ENCODE peak calls at places on chromosomes 5 and 9, in six cellular contexts. One of them, this sample, is unnamed.

GRCh38 chr5:2633992-2634391 is 117.5 kb downstream of the IRX2 start:
- DNase-seq in activated CD8-positive, alpha-beta memory T cell treated with anti-CD3 and anti-CD28 coated beads, Interleukin-2, amount 10 ng/mL, durations not matched to agents 7 days and 5 days: no peak
- DNase-seq in neuronal stem cell: no peak
- DNase-seq in activated CD4-positive, alpha-beta T cell treated with anti-CD3 and anti-CD28 coated beads for 36 hours: no peak
- DNase-seq in MCF 10A: peak
- DNase-seq in NCI-H1930: no peak
- DNase-seq in this sample: no peak

GRCh38 chr5:5179597-5179996 is 39.5 kb downstream of the ADAMTS16 start:
- DNase-seq in activated CD8-positive, alpha-beta memory T cell treated with anti-CD3 and anti-CD28 coated beads, Interleukin-2, amount 10 ng/mL, durations not matched to agents 7 days and 5 days: no peak
- DNase-seq in neuronal stem cell: no peak
- DNase-seq in activated CD4-positive, alpha-beta T cell treated with anti-CD3 and anti-CD28 coated beads for 36 hours: no peak
- DNase-seq in MCF 10A: no peak
- DNase-seq in NCI-H1930: no peak
- DNase-seq in this sample: no peak

GRCh38 chr9:70066874-70067273 is 23.2 kb downstream of the MAMDC2 start:
- DNase-seq in activated CD8-positive, alpha-beta memory T cell treated with anti-CD3 and anti-CD28 coated beads, Interleukin-2, amount 10 ng/mL, durations not matched to agents 7 days and 5 days: no peak
- DNase-seq in neuronal stem cell: no peak
- DNase-seq in activated CD4-positive, alpha-beta T cell treated with anti-CD3 and anti-CD28 coated beads for 36 hours: no peak
- DNase-seq in MCF 10A: no peak
- DNase-seq in NCI-H1930: no peak
- DNase-seq in this sample: no peak

GRCh38 chr5:124574521-124575436 is 171.7 kb downstream of the ZNF608 start:
- DNase-seq in activated CD8-positive, alpha-beta memory T cell treated with anti-CD3 and anti-CD28 coated beads, Interleukin-2, amount 10 ng/mL, durations not matched to agents 7 days and 5 days: no peak
- DNase-seq in neuronal stem cell: no peak
- DNase-seq in activated CD4-positive, alpha-beta T cell treated with anti-CD3 and anti-CD28 coated beads for 36 hours: no peak
- DNase-seq in MCF 10A: no peak
- DNase-seq in NCI-H1930: peak
- DNase-seq in this sample: no peak

GRCh38 chr5:116944171-116944570 is 369.5 kb upstream of the SEMA6A start:
- DNase-seq in activated CD8-positive, alpha-beta memory T cell treated with anti-CD3 and anti-CD28 coated beads, Interleukin-2, amount 10 ng/mL, durations not matched to agents 7 days and 5 days: no peak
- DNase-seq in neuronal stem cell: no peak
- DNase-seq in activated CD4-positive, alpha-beta T cell treated with anti-CD3 and anti-CD28 coated beads for 36 hours: no peak
- DNase-seq in MCF 10A: peak
- DNase-seq in NCI-H1930: no peak
- DNase-seq in this sample: no peak

GRCh38 chr5:150618588-150619281 is 21.7 kb upstream of the SYNPO start:
- DNase-seq in activated CD8-positive, alpha-beta memory T cell treated with anti-CD3 and anti-CD28 coated beads, Interleukin-2, amount 10 ng/mL, durations not matched to agents 7 days and 5 days: no peak
- DNase-seq in neuronal stem cell: no peak
- DNase-seq in activated CD4-positive, alpha-beta T cell treated with anti-CD3 and anti-CD28 coated beads for 36 hours: no peak
- DNase-seq in MCF 10A: no peak
- DNase-seq in NCI-H1930: no peak
- DNase-seq in this sample: no peak

GRCh38 chr5:73448451-73449136 is at the start of gene FOXD1:
- DNase-seq in activated CD8-positive, alpha-beta memory T cell treated with anti-CD3 and anti-CD28 coated beads, Interleukin-2, amount 10 ng/mL, durations not matched to agents 7 days and 5 days: peak
- DNase-seq in neuronal stem cell: no peak
- DNase-seq in activated CD4-positive, alpha-beta T cell treated with anti-CD3 and anti-CD28 coated beads for 36 hours: peak
- DNase-seq in MCF 10A: peak
- DNase-seq in NCI-H1930: peak
- DNase-seq in this sample: peak

GRCh38 chr5:150582281-150582791 is 58.1 kb upstream of the SYNPO start:
- DNase-seq in activated CD8-positive, alpha-beta memory T cell treated with anti-CD3 and anti-CD28 coated beads, Interleukin-2, amount 10 ng/mL, durations not matched to agents 7 days and 5 days: no peak
- DNase-seq in neuronal stem cell: no peak
- DNase-seq in activated CD4-positive, alpha-beta T cell treated with anti-CD3 and anti-CD28 coated beads for 36 hours: no peak
- DNase-seq in MCF 10A: no peak
- DNase-seq in NCI-H1930: no peak
- DNase-seq in this sample: no peak

GRCh38 chr9:92455217-92455616 is 27.1 kb downstream of the ASPN start:
- DNase-seq in activated CD8-positive, alpha-beta memory T cell treated with anti-CD3 and anti-CD28 coated beads, Interleukin-2, amount 10 ng/mL, durations not matched to agents 7 days and 5 days: no peak
- DNase-seq in neuronal stem cell: no peak
- DNase-seq in activated CD4-positive, alpha-beta T cell treated with anti-CD3 and anti-CD28 coated beads for 36 hours: peak
- DNase-seq in MCF 10A: peak
- DNase-seq in NCI-H1930: no peak
- DNase-seq in this sample: no peak

GRCh38 chr9:136487672-136488071 is 4.8 kb upstream of the SEC16A start:
- DNase-seq in activated CD8-positive, alpha-beta memory T cell treated with anti-CD3 and anti-CD28 coated beads, Interleukin-2, amount 10 ng/mL, durations not matched to agents 7 days and 5 days: no peak
- DNase-seq in neuronal stem cell: no peak
- DNase-seq in activated CD4-positive, alpha-beta T cell treated with anti-CD3 and anti-CD28 coated beads for 36 hours: no peak
- DNase-seq in MCF 10A: no peak
- DNase-seq in NCI-H1930: no peak
- DNase-seq in this sample: no peak

GRCh38 chr5:56818409-56819026 is 3.2 kb downstream of the MAP3K1 start:
- DNase-seq in activated CD8-positive, alpha-beta memory T cell treated with anti-CD3 and anti-CD28 coated beads, Interleukin-2, amount 10 ng/mL, durations not matched to agents 7 days and 5 days: no peak
- DNase-seq in neuronal stem cell: no peak
- DNase-seq in activated CD4-positive, alpha-beta T cell treated with anti-CD3 and anti-CD28 coated beads for 36 hours: no peak
- DNase-seq in MCF 10A: peak
- DNase-seq in NCI-H1930: no peak
- DNase-seq in this sample: no peak

GRCh38 chr5:35857606-35858205 is 1.0 kb downstream of the IL7R start:
- DNase-seq in activated CD8-positive, alpha-beta memory T cell treated with anti-CD3 and anti-CD28 coated beads, Interleukin-2, amount 10 ng/mL, durations not matched to agents 7 days and 5 days: no peak
- DNase-seq in neuronal stem cell: no peak
- DNase-seq in activated CD4-positive, alpha-beta T cell treated with anti-CD3 and anti-CD28 coated beads for 36 hours: no peak
- DNase-seq in MCF 10A: peak
- DNase-seq in NCI-H1930: no peak
- DNase-seq in this sample: no peak

GRCh38 chr5:138654281-138654867 is 79.2 kb upstream of the HSPA9 start:
- DNase-seq in activated CD8-positive, alpha-beta memory T cell treated with anti-CD3 and anti-CD28 coated beads, Interleukin-2, amount 10 ng/mL, durations not matched to agents 7 days and 5 days: peak
- DNase-seq in neuronal stem cell: no peak
- DNase-seq in activated CD4-positive, alpha-beta T cell treated with anti-CD3 and anti-CD28 coated beads for 36 hours: peak
- DNase-seq in MCF 10A: no peak
- DNase-seq in NCI-H1930: no peak
- DNase-seq in this sample: no peak

GRCh38 chr5:159913481-159913880 is 2.8 kb upstream of the ADRA1B start:
- DNase-seq in activated CD8-positive, alpha-beta memory T cell treated with anti-CD3 and anti-CD28 coated beads, Interleukin-2, amount 10 ng/mL, durations not matched to agents 7 days and 5 days: no peak
- DNase-seq in neuronal stem cell: no peak
- DNase-seq in activated CD4-positive, alpha-beta T cell treated with anti-CD3 and anti-CD28 coated beads for 36 hours: no peak
- DNase-seq in MCF 10A: no peak
- DNase-seq in NCI-H1930: no peak
- DNase-seq in this sample: no peak

GRCh38 chr5:140567136-140567818 is 2.6 kb downstream of the SLC35A4 start:
- DNase-seq in activated CD8-positive, alpha-beta memory T cell treated with anti-CD3 and anti-CD28 coated beads, Interleukin-2, amount 10 ng/mL, durations not matched to agents 7 days and 5 days: no peak
- DNase-seq in neuronal stem cell: no peak
- DNase-seq in activated CD4-positive, alpha-beta T cell treated with anti-CD3 and anti-CD28 coated beads for 36 hours: no peak
- DNase-seq in MCF 10A: no peak
- DNase-seq in NCI-H1930: no peak
- DNase-seq in this sample: no peak

GRCh38 chr5:178235600-178235998 is 3.0 kb upstream of the PHYKPL start:
- DNase-seq in activated CD8-positive, alpha-beta memory T cell treated with anti-CD3 and anti-CD28 coated beads, Interleukin-2, amount 10 ng/mL, durations not matched to agents 7 days and 5 days: no peak
- DNase-seq in neuronal stem cell: no peak
- DNase-seq in activated CD4-positive, alpha-beta T cell treated with anti-CD3 and anti-CD28 coated beads for 36 hours: no peak
- DNase-seq in MCF 10A: no peak
- DNase-seq in NCI-H1930: no peak
- DNase-seq in this sample: no peak

GRCh38 chr9:131873361-131873760 is 133.5 kb upstream of the RAPGEF1 start:
- DNase-seq in activated CD8-positive, alpha-beta memory T cell treated with anti-CD3 and anti-CD28 coated beads, Interleukin-2, amount 10 ng/mL, durations not matched to agents 7 days and 5 days: no peak
- DNase-seq in neuronal stem cell: no peak
- DNase-seq in activated CD4-positive, alpha-beta T cell treated with anti-CD3 and anti-CD28 coated beads for 36 hours: no peak
- DNase-seq in MCF 10A: no peak
- DNase-seq in NCI-H1930: no peak
- DNase-seq in this sample: no peak

GRCh38 chr9:123834907-123835562 is 94.9 kb downstream of the DENND1A start:
- DNase-seq in activated CD8-positive, alpha-beta memory T cell treated with anti-CD3 and anti-CD28 coated beads, Interleukin-2, amount 10 ng/mL, durations not matched to agents 7 days and 5 days: no peak
- DNase-seq in neuronal stem cell: peak
- DNase-seq in activated CD4-positive, alpha-beta T cell treated with anti-CD3 and anti-CD28 coated beads for 36 hours: no peak
- DNase-seq in MCF 10A: no peak
- DNase-seq in NCI-H1930: no peak
- DNase-seq in this sample: no peak

GRCh38 chr5:53127107-53127506 is 17.6 kb upstream of the MOCS2 start:
- DNase-seq in activated CD8-positive, alpha-beta memory T cell treated with anti-CD3 and anti-CD28 coated beads, Interleukin-2, amount 10 ng/mL, durations not matched to agents 7 days and 5 days: no peak
- DNase-seq in neuronal stem cell: no peak
- DNase-seq in activated CD4-positive, alpha-beta T cell treated with anti-CD3 and anti-CD28 coated beads for 36 hours: no peak
- DNase-seq in MCF 10A: no peak
- DNase-seq in NCI-H1930: no peak
- DNase-seq in this sample: no peak

GRCh38 chr5:63127054-63127453 is 548.4 kb downstream of the LRRC70 start:
- DNase-seq in activated CD8-positive, alpha-beta memory T cell treated with anti-CD3 and anti-CD28 coated beads, Interleukin-2, amount 10 ng/mL, durations not matched to agents 7 days and 5 days: no peak
- DNase-seq in neuronal stem cell: no peak
- DNase-seq in activated CD4-positive, alpha-beta T cell treated with anti-CD3 and anti-CD28 coated beads for 36 hours: no peak
- DNase-seq in MCF 10A: no peak
- DNase-seq in NCI-H1930: no peak
- DNase-seq in this sample: no peak

GRCh38 chr9:35350212-35350611 is 139.7 kb upstream of the RUSC2 start:
- DNase-seq in activated CD8-positive, alpha-beta memory T cell treated with anti-CD3 and anti-CD28 coated beads, Interleukin-2, amount 10 ng/mL, durations not matched to agents 7 days and 5 days: no peak
- DNase-seq in neuronal stem cell: no peak
- DNase-seq in activated CD4-positive, alpha-beta T cell treated with anti-CD3 and anti-CD28 coated beads for 36 hours: no peak
- DNase-seq in MCF 10A: no peak
- DNase-seq in NCI-H1930: no peak
- DNase-seq in this sample: no peak

GRCh38 chr9:87148391-87149237 is 201.3 kb upstream of the GAS1 start:
- DNase-seq in activated CD8-positive, alpha-beta memory T cell treated with anti-CD3 and anti-CD28 coated beads, Interleukin-2, amount 10 ng/mL, durations not matched to agents 7 days and 5 days: no peak
- DNase-seq in neuronal stem cell: peak
- DNase-seq in activated CD4-positive, alpha-beta T cell treated with anti-CD3 and anti-CD28 coated beads for 36 hours: peak
- DNase-seq in MCF 10A: peak
- DNase-seq in NCI-H1930: no peak
- DNase-seq in this sample: no peak

GRCh38 chr9:18746631-18747030 is 272.7 kb downstream of the ADAMTSL1 start:
- DNase-seq in activated CD8-positive, alpha-beta memory T cell treated with anti-CD3 and anti-CD28 coated beads, Interleukin-2, amount 10 ng/mL, durations not matched to agents 7 days and 5 days: no peak
- DNase-seq in neuronal stem cell: peak
- DNase-seq in activated CD4-positive, alpha-beta T cell treated with anti-CD3 and anti-CD28 coated beads for 36 hours: no peak
- DNase-seq in MCF 10A: no peak
- DNase-seq in NCI-H1930: no peak
- DNase-seq in this sample: no peak

GRCh38 chr9:95511232-95511951 is 5.4 kb downstream of the PTCH1 start:
- DNase-seq in activated CD8-positive, alpha-beta memory T cell treated with anti-CD3 and anti-CD28 coated beads, Interleukin-2, amount 10 ng/mL, durations not matched to agents 7 days and 5 days: peak
- DNase-seq in neuronal stem cell: no peak
- DNase-seq in activated CD4-positive, alpha-beta T cell treated with anti-CD3 and anti-CD28 coated beads for 36 hours: peak
- DNase-seq in MCF 10A: peak
- DNase-seq in NCI-H1930: no peak
- DNase-seq in this sample: no peak

GRCh38 chr9:83476513-83476912 is 61.7 kb downstream of the FRMD3 start:
- DNase-seq in activated CD8-positive, alpha-beta memory T cell treated with anti-CD3 and anti-CD28 coated beads, Interleukin-2, amount 10 ng/mL, durations not matched to agents 7 days and 5 days: no peak
- DNase-seq in neuronal stem cell: no peak
- DNase-seq in activated CD4-positive, alpha-beta T cell treated with anti-CD3 and anti-CD28 coated beads for 36 hours: no peak
- DNase-seq in MCF 10A: no peak
- DNase-seq in NCI-H1930: no peak
- DNase-seq in this sample: no peak

GRCh38 chr9:98176391-98177259 is 15.8 kb downstream of the CORO2A start:
- DNase-seq in activated CD8-positive, alpha-beta memory T cell treated with anti-CD3 and anti-CD28 coated beads, Interleukin-2, amount 10 ng/mL, durations not matched to agents 7 days and 5 days: no peak
- DNase-seq in neuronal stem cell: no peak
- DNase-seq in activated CD4-positive, alpha-beta T cell treated with anti-CD3 and anti-CD28 coated beads for 36 hours: no peak
- DNase-seq in MCF 10A: no peak
- DNase-seq in NCI-H1930: no peak
- DNase-seq in this sample: no peak

GRCh38 chr5:74851684-74852353 is 14.4 kb downstream of the FAM169A start:
- DNase-seq in activated CD8-positive, alpha-beta memory T cell treated with anti-CD3 and anti-CD28 coated beads, Interleukin-2, amount 10 ng/mL, durations not matched to agents 7 days and 5 days: no peak
- DNase-seq in neuronal stem cell: no peak
- DNase-seq in activated CD4-positive, alpha-beta T cell treated with anti-CD3 and anti-CD28 coated beads for 36 hours: no peak
- DNase-seq in MCF 10A: peak
- DNase-seq in NCI-H1930: no peak
- DNase-seq in this sample: no peak

GRCh38 chr5:111364992-111365391 is 140.8 kb downstream of the CAMK4 start:
- DNase-seq in activated CD8-positive, alpha-beta memory T cell treated with anti-CD3 and anti-CD28 coated beads, Interleukin-2, amount 10 ng/mL, durations not matched to agents 7 days and 5 days: no peak
- DNase-seq in neuronal stem cell: peak
- DNase-seq in activated CD4-positive, alpha-beta T cell treated with anti-CD3 and anti-CD28 coated beads for 36 hours: no peak
- DNase-seq in MCF 10A: peak
- DNase-seq in NCI-H1930: no peak
- DNase-seq in this sample: no peak

GRCh38 chr5:7394889-7395431 is 978 bp upstream of the ADCY2 start:
- DNase-seq in activated CD8-positive, alpha-beta memory T cell treated with anti-CD3 and anti-CD28 coated beads, Interleukin-2, amount 10 ng/mL, durations not matched to agents 7 days and 5 days: no peak
- DNase-seq in neuronal stem cell: peak
- DNase-seq in activated CD4-positive, alpha-beta T cell treated with anti-CD3 and anti-CD28 coated beads for 36 hours: peak
- DNase-seq in MCF 10A: no peak
- DNase-seq in NCI-H1930: no peak
- DNase-seq in this sample: no peak